ENCODE peak calls at places on chromosome 2, in six cellular contexts. B is GM12878, S is upper lobe of left lung, H is HepG2, W is K562, G is A549. Q is an unnamed sample.

GRCh38 chr2:191439481-191439880 is 194.3 kb downstream of the MYO1B start:
- ATAC-seq in G (no peak), W (no peak), H (peak; percentile 86), S (no peak), B (no peak), Q (no peak)

GRCh38 chr2:120729410-120730052 is 6.1 kb upstream of the GLI2 start:
- ATAC-seq in W (no peak), B (no peak), H (no peak), S (no peak), G (peak; percentile 97), Q (peak; percentile 72)

GRCh38 chr2:29059612-29060011 is 14.7 kb downstream of the PCARE start:
- ATAC-seq in W (peak; percentile 33), B (no peak), G (peak; percentile 39), S (no peak), H (no peak), Q (no peak)

GRCh38 chr2:101753720-101754490 is 56.4 kb downstream of the MAP4K4 start:
- ATAC-seq in W (no peak), B (peak; percentile 61), G (no peak), H (no peak), S (no peak), Q (no peak)

GRCh38 chr2:96152301-96153165 is 7.3 kb upstream of the DUSP2 start:
- ATAC-seq in W (no peak), B (no peak), H (no peak), S (no peak), G (no peak), Q (no peak)

GRCh38 chr2:235768606-235769005 is 274.8 kb downstream of the AGAP1 start:
- ATAC-seq in H (no peak), S (no peak), W (no peak), B (no peak), G (no peak), Q (no peak)

GRCh38 chr2:96501471-96501874 is 3.7 kb downstream of the NEURL3 start:
- ATAC-seq in H (peak; percentile 1), B (peak; percentile 82), G (no peak), W (no peak), S (no peak), Q (no peak)

GRCh38 chr2:172985139-172985874 is 90.3 kb upstream of the MAP3K20 start:
- ATAC-seq in G (peak; percentile 98), S (peak; percentile 88), W (no peak), B (no peak), H (peak; percentile 91), Q (peak; percentile 42)

GRCh38 chr2:6785511-6785910 is 80.2 kb downstream of the CMPK2 start:
- ATAC-seq in W (no peak), S (no peak), B (no peak), H (no peak), G (no peak), Q (no peak)

GRCh38 chr2:226080323-226080722 is 680.8 kb downstream of the NYAP2 start:
- ATAC-seq in S (no peak), W (no peak), B (no peak), G (no peak), H (no peak), Q (no peak)

GRCh38 chr2:176769499-176770350 is 442.9 kb upstream of the HNRNPA3 start:
- ATAC-seq in G (no peak), W (no peak), H (no peak), B (no peak), S (no peak), Q (no peak)

GRCh38 chr2:142131016-142131714 is at the start of gene LRP1B:
- ATAC-seq in G (peak; percentile 80), W (no peak), S (no peak), H (peak; percentile 84), B (peak; percentile 65), Q (no peak)

GRCh38 chr2:9300829-9301453 is 94.3 kb downstream of the ASAP2 start:
- ATAC-seq in G (no peak), S (no peak), B (no peak), W (no peak), H (no peak), Q (no peak)
- H3K4me1 ChIP-seq in G (no peaks in the 10 kb centered on the region), S (peaks cover 10% of the 10 kb centered on the region), B (no peaks in the 10 kb centered on the region), W (no peaks in the 10 kb centered on the region), H (no peaks in the 10 kb centered on the region), Q (peaks cover 4% of the 10 kb centered on the region)

GRCh38 chr2:23390152-23390551 is 5.2 kb downstream of the KLHL29 start:
- ATAC-seq in B (no peak), G (no peak), S (no peak), H (no peak), W (peak; percentile 79), Q (no peak)
- TF ChIP-seq EP300 in B (no peak), G (no peak), S (no peak), H (no peak), W (no peak), Q (no peak)

GRCh38 chr2:42185200-42185921 is 16.2 kb downstream of the EML4 start:
- ATAC-seq in S (no peak), W (no peak), G (no peak), B (no peak), H (peak; percentile 8), Q (no peak)
- H3K4me1 ChIP-seq in S (peaks cover 11% of the 10 kb centered on the region), W (no peaks in the 10 kb centered on the region), G (peaks cover 28% of the 10 kb centered on the region), B (peaks cover 3% of the 10 kb centered on the region), H (peaks cover 100% of the 10 kb centered on the region), Q (peaks cover 30% of the 10 kb centered on the region)

GRCh38 chr2:113282747-113283533 is 4.2 kb upstream of the PAX8 start:
- ATAC-seq in S (peak; percentile 85), H (peak; percentile 91), W (peak; percentile 65), B (peak; percentile 21), G (peak; percentile 85), Q (no peak)
- TF ChIP-seq EP300 in S (peak; percentile 32), H (peak; percentile 89), W (no peak), B (no peak), G (peak; percentile 69), Q (no peak)

GRCh38 chr2:45857848-45858520 is 206.5 kb downstream of the PRKCE start:
- ATAC-seq in B (peak; percentile 6), G (no peak), S (no peak), H (no peak), W (no peak), Q (no peak)
- H3K4me1 ChIP-seq in B (peaks cover 27% of the 10 kb centered on the region), G (no peaks in the 10 kb centered on the region), S (peaks cover 21% of the 10 kb centered on the region), H (peaks cover 8% of the 10 kb centered on the region), W (no peaks in the 10 kb centered on the region), Q (peaks cover 8% of the 10 kb centered on the region)

GRCh38 chr2:158120102-158120501 is 18.4 kb downstream of the UPP2 start:
- ATAC-seq in B (no peak), W (peak; percentile 42), S (no peak), H (no peak), G (peak; percentile 32), Q (no peak)

GRCh38 chr2:158112971-158113370 is 11.3 kb downstream of the UPP2 start:
- ATAC-seq in G (no peak), B (no peak), S (no peak), W (no peak), H (no peak), Q (no peak)

GRCh38 chr2:158113896-158114295 is 12.2 kb downstream of the UPP2 start:
- ATAC-seq in B (no peak), W (no peak), S (no peak), G (no peak), H (no peak), Q (no peak)

GRCh38 chr2:158120664-158121063 is 19.0 kb downstream of the UPP2 start:
- ATAC-seq in H (no peak), B (no peak), W (no peak), G (no peak), S (no peak), Q (no peak)

GRCh38 chr2:158115202-158115783 is 13.6 kb downstream of the UPP2 start:
- ATAC-seq in S (no peak), G (no peak), H (no peak), W (no peak), B (no peak), Q (no peak)
- TF ChIP-seq EP300 in S (no peak), G (no peak), H (no peak), W (no peak), B (no peak), Q (no peak)